ENCODE peak calls at places on chromosome 4, in five cellular contexts. One of them, this sample, is unnamed.

GRCh38 chr4:168835880-168836454 is 174.1 kb downstream of the CBR4 start:
- DNase-seq in COR-L47: no peak
- DNase-seq in CD4-positive, CD25-positive, alpha-beta regulatory T cell: no peak
- DNase-seq in stimulated activated CD4-positive, alpha-beta T cell treated with anti-CD3 and anti-CD28 coated beads, Interleukin-2, amount 100 ng/mL, for 48 hours: no peak
- DNase-seq in cerebellum: peak
- DNase-seq in this sample: no peak

GRCh38 chr4:37988670-37989069 is 28.5 kb downstream of the PTTG2 start:
- DNase-seq in COR-L47: no peak
- DNase-seq in CD4-positive, CD25-positive, alpha-beta regulatory T cell: no peak
- DNase-seq in stimulated activated CD4-positive, alpha-beta T cell treated with anti-CD3 and anti-CD28 coated beads, Interleukin-2, amount 100 ng/mL, for 48 hours: no peak
- DNase-seq in cerebellum: no peak
- DNase-seq in this sample: peak

GRCh38 chr4:56788081-56788480 is 33.4 kb downstream of the SPINK2 start:
- DNase-seq in COR-L47: no peak
- DNase-seq in CD4-positive, CD25-positive, alpha-beta regulatory T cell: no peak
- DNase-seq in stimulated activated CD4-positive, alpha-beta T cell treated with anti-CD3 and anti-CD28 coated beads, Interleukin-2, amount 100 ng/mL, for 48 hours: no peak
- DNase-seq in cerebellum: no peak
- DNase-seq in this sample: no peak

GRCh38 chr4:92047209-92047877 is 256.4 kb upstream of the GRID2 start:
- DNase-seq in COR-L47: peak
- DNase-seq in CD4-positive, CD25-positive, alpha-beta regulatory T cell: no peak
- DNase-seq in stimulated activated CD4-positive, alpha-beta T cell treated with anti-CD3 and anti-CD28 coated beads, Interleukin-2, amount 100 ng/mL, for 48 hours: no peak
- DNase-seq in cerebellum: no peak
- DNase-seq in this sample: no peak

GRCh38 chr4:158895797-158896442 is 127.1 kb downstream of the FNIP2 start:
- DNase-seq in COR-L47: no peak
- DNase-seq in CD4-positive, CD25-positive, alpha-beta regulatory T cell: peak
- DNase-seq in stimulated activated CD4-positive, alpha-beta T cell treated with anti-CD3 and anti-CD28 coated beads, Interleukin-2, amount 100 ng/mL, for 48 hours: no peak
- DNase-seq in cerebellum: peak
- DNase-seq in this sample: peak

GRCh38 chr4:182837831-182838230 is 79.4 kb downstream of the DCTD start:
- DNase-seq in COR-L47: no peak
- DNase-seq in CD4-positive, CD25-positive, alpha-beta regulatory T cell: no peak
- DNase-seq in stimulated activated CD4-positive, alpha-beta T cell treated with anti-CD3 and anti-CD28 coated beads, Interleukin-2, amount 100 ng/mL, for 48 hours: no peak
- DNase-seq in cerebellum: no peak
- DNase-seq in this sample: no peak

GRCh38 chr4:151921371-151921770 is 160.6 kb upstream of the GATB start:
- DNase-seq in COR-L47: no peak
- DNase-seq in CD4-positive, CD25-positive, alpha-beta regulatory T cell: no peak
- DNase-seq in stimulated activated CD4-positive, alpha-beta T cell treated with anti-CD3 and anti-CD28 coated beads, Interleukin-2, amount 100 ng/mL, for 48 hours: no peak
- DNase-seq in cerebellum: no peak
- DNase-seq in this sample: no peak

GRCh38 chr4:98688416-98689290 is 30.2 kb upstream of the TSPAN5 start:
- DNase-seq in COR-L47: no peak
- DNase-seq in CD4-positive, CD25-positive, alpha-beta regulatory T cell: peak
- DNase-seq in stimulated activated CD4-positive, alpha-beta T cell treated with anti-CD3 and anti-CD28 coated beads, Interleukin-2, amount 100 ng/mL, for 48 hours: no peak
- DNase-seq in cerebellum: no peak
- DNase-seq in this sample: no peak

GRCh38 chr4:128570380-128570779 is 239.1 kb upstream of the JADE1 start:
- DNase-seq in COR-L47: no peak
- DNase-seq in CD4-positive, CD25-positive, alpha-beta regulatory T cell: no peak
- DNase-seq in stimulated activated CD4-positive, alpha-beta T cell treated with anti-CD3 and anti-CD28 coated beads, Interleukin-2, amount 100 ng/mL, for 48 hours: no peak
- DNase-seq in cerebellum: no peak
- DNase-seq in this sample: no peak

GRCh38 chr4:124658795-124659194 is 53.7 kb downstream of the ANKRD50 start:
- DNase-seq in COR-L47: no peak
- DNase-seq in CD4-positive, CD25-positive, alpha-beta regulatory T cell: no peak
- DNase-seq in stimulated activated CD4-positive, alpha-beta T cell treated with anti-CD3 and anti-CD28 coated beads, Interleukin-2, amount 100 ng/mL, for 48 hours: no peak
- DNase-seq in cerebellum: no peak
- DNase-seq in this sample: no peak

GRCh38 chr4:3868146-3868840 is 102.1 kb downstream of the ADRA2C start:
- DNase-seq in COR-L47: no peak
- DNase-seq in CD4-positive, CD25-positive, alpha-beta regulatory T cell: no peak
- DNase-seq in stimulated activated CD4-positive, alpha-beta T cell treated with anti-CD3 and anti-CD28 coated beads, Interleukin-2, amount 100 ng/mL, for 48 hours: no peak
- DNase-seq in cerebellum: no peak
- DNase-seq in this sample: no peak

GRCh38 chr4:19382993-19383392 is 868.7 kb upstream of the SLIT2 start:
- DNase-seq in COR-L47: peak
- DNase-seq in CD4-positive, CD25-positive, alpha-beta regulatory T cell: no peak
- DNase-seq in stimulated activated CD4-positive, alpha-beta T cell treated with anti-CD3 and anti-CD28 coated beads, Interleukin-2, amount 100 ng/mL, for 48 hours: no peak
- DNase-seq in cerebellum: no peak
- DNase-seq in this sample: no peak

GRCh38 chr4:117010695-117011094 is 74.7 kb downstream of the TRAM1L1 start:
- DNase-seq in COR-L47: no peak
- DNase-seq in CD4-positive, CD25-positive, alpha-beta regulatory T cell: no peak
- DNase-seq in stimulated activated CD4-positive, alpha-beta T cell treated with anti-CD3 and anti-CD28 coated beads, Interleukin-2, amount 100 ng/mL, for 48 hours: no peak
- DNase-seq in cerebellum: no peak
- DNase-seq in this sample: no peak

GRCh38 chr4:38275331-38275821 is 315.2 kb downstream of the PTTG2 start:
- DNase-seq in COR-L47: no peak
- DNase-seq in CD4-positive, CD25-positive, alpha-beta regulatory T cell: no peak
- DNase-seq in stimulated activated CD4-positive, alpha-beta T cell treated with anti-CD3 and anti-CD28 coated beads, Interleukin-2, amount 100 ng/mL, for 48 hours: no peak
- DNase-seq in cerebellum: no peak
- DNase-seq in this sample: peak

GRCh38 chr4:188008377-188008776 is 12.8 kb downstream of the ZFP42 start:
- DNase-seq in COR-L47: no peak
- DNase-seq in CD4-positive, CD25-positive, alpha-beta regulatory T cell: no peak
- DNase-seq in stimulated activated CD4-positive, alpha-beta T cell treated with anti-CD3 and anti-CD28 coated beads, Interleukin-2, amount 100 ng/mL, for 48 hours: no peak
- DNase-seq in cerebellum: no peak
- DNase-seq in this sample: no peak

GRCh38 chr4:73662709-73663546 is 42.7 kb upstream of the RASSF6 start:
- DNase-seq in COR-L47: peak
- DNase-seq in CD4-positive, CD25-positive, alpha-beta regulatory T cell: no peak
- DNase-seq in stimulated activated CD4-positive, alpha-beta T cell treated with anti-CD3 and anti-CD28 coated beads, Interleukin-2, amount 100 ng/mL, for 48 hours: no peak
- DNase-seq in cerebellum: no peak
- DNase-seq in this sample: peak

GRCh38 chr4:89285735-89286134 is 21.9 kb downstream of the GPRIN3 start:
- DNase-seq in COR-L47: no peak
- DNase-seq in CD4-positive, CD25-positive, alpha-beta regulatory T cell: no peak
- DNase-seq in stimulated activated CD4-positive, alpha-beta T cell treated with anti-CD3 and anti-CD28 coated beads, Interleukin-2, amount 100 ng/mL, for 48 hours: no peak
- DNase-seq in cerebellum: no peak
- DNase-seq in this sample: no peak

GRCh38 chr4:41213563-41214157 is 682 bp downstream of the APBB2 start:
- DNase-seq in COR-L47: peak
- DNase-seq in CD4-positive, CD25-positive, alpha-beta regulatory T cell: no peak
- DNase-seq in stimulated activated CD4-positive, alpha-beta T cell treated with anti-CD3 and anti-CD28 coated beads, Interleukin-2, amount 100 ng/mL, for 48 hours: no peak
- DNase-seq in cerebellum: peak
- DNase-seq in this sample: no peak

GRCh38 chr4:182310316-182310715 is 67.1 kb downstream of the TENM3 start:
- DNase-seq in COR-L47: no peak
- DNase-seq in CD4-positive, CD25-positive, alpha-beta regulatory T cell: no peak
- DNase-seq in stimulated activated CD4-positive, alpha-beta T cell treated with anti-CD3 and anti-CD28 coated beads, Interleukin-2, amount 100 ng/mL, for 48 hours: no peak
- DNase-seq in cerebellum: no peak
- DNase-seq in this sample: no peak

GRCh38 chr4:85658766-85659439 is 184.0 kb downstream of the ARHGAP24 start:
- DNase-seq in COR-L47: no peak
- DNase-seq in CD4-positive, CD25-positive, alpha-beta regulatory T cell: no peak
- DNase-seq in stimulated activated CD4-positive, alpha-beta T cell treated with anti-CD3 and anti-CD28 coated beads, Interleukin-2, amount 100 ng/mL, for 48 hours: no peak
- DNase-seq in cerebellum: no peak
- DNase-seq in this sample: no peak

GRCh38 chr4:13524504-13525243 is 19.6 kb downstream of the NKX3-2 start:
- DNase-seq in COR-L47: no peak
- DNase-seq in CD4-positive, CD25-positive, alpha-beta regulatory T cell: no peak
- DNase-seq in stimulated activated CD4-positive, alpha-beta T cell treated with anti-CD3 and anti-CD28 coated beads, Interleukin-2, amount 100 ng/mL, for 48 hours: no peak
- DNase-seq in cerebellum: no peak
- DNase-seq in this sample: no peak